ENCODE peak calls at places on chromosomes 7 and 10, in seven cellular contexts. Q, J, T, W, E, B and R are unnamed samples.
A peak's percentile ranks its signal among the peaks of the same experiment; 100 is the strongest.

GRCh38 chr7:39987641-39988347 is 37.7 kb downstream of the CDK13 start:
- DNase-seq in Q (no peak), J (no peak), T (no peak), W (no peak), E (no peak), B (no peak), R (no peak)

GRCh38 chr10:45500304-45500703 is 126.3 kb downstream of the ALOX5 start:
- DNase-seq in Q (no peak), J (no peak), T (no peak), W (no peak), E (no peak), B (no peak), R (no peak)

GRCh38 chr7:158655931-158656441 is 48.6 kb downstream of the NCAPG2 start:
- DNase-seq in Q (no peak), J (no peak), T (no peak), W (no peak), E (no peak), B (no peak), R (no peak)

GRCh38 chr7:79046061-79046460 is 407.4 kb downstream of the MAGI2 start:
- DNase-seq in Q (no peak), J (no peak), T (no peak), W (peak; percentile 17), E (no peak), B (no peak), R (no peak)

GRCh38 chr7:100013328-100013676 is 2.1 kb upstream of the ZKSCAN1 start:
- DNase-seq in Q (no peak), J (no peak), T (no peak), W (no peak), E (no peak), B (peak; percentile 53), R (no peak)

GRCh38 chr7:46168231-46168630 is 247.2 kb upstream of the IGFBP3 start:
- DNase-seq in Q (no peak), J (no peak), T (no peak), W (no peak), E (no peak), B (no peak), R (no peak)

GRCh38 chr7:29228289-29229011 is 33.9 kb downstream of the CHN2 start:
- DNase-seq in Q (no peak), J (no peak), T (no peak), W (no peak), E (no peak), B (no peak), R (no peak)

GRCh38 chr7:22193361-22194016 is 163.5 kb downstream of the RAPGEF5 start:
- DNase-seq in Q (peak; percentile 63), J (peak; percentile 24), T (peak; percentile 50), W (peak; percentile 18), E (no peak), B (peak; percentile 65), R (peak; percentile 46)

GRCh38 chr7:87231243-87231642 is 11.7 kb upstream of the TMEM243 start:
- DNase-seq in Q (no peak), J (no peak), T (no peak), W (no peak), E (no peak), B (no peak), R (no peak)

GRCh38 chr7:152341039-152341913 is 94.5 kb downstream of the KMT2C start:
- DNase-seq in Q (peak; percentile 49), J (peak; percentile 65), T (no peak), W (peak; percentile 79), E (peak; percentile 69), B (peak; percentile 63), R (peak; percentile 27)

GRCh38 chr10:132420469-132421376 is 23.7 kb downstream of the PWWP2B start:
- DNase-seq in Q (no peak), J (no peak), T (no peak), W (no peak), E (peak; percentile 52), B (no peak), R (no peak)